ENCODE peak calls at places on chromosomes 3 and 15, in nine cellular contexts. A is activated CD4-positive, alpha-beta memory T cell treated with anti-CD3 and anti-CD28 coated beads, Interleukin-2, amount 10 ng/mL, durations not matched to agents 7 days and 5 days; Z is left ventricle myocardium superior; U is sigmoid colon; J is GM03348; B is Kasumi-1; N is activated naive CD8-positive, alpha-beta T cell treated with anti-CD3 and anti-CD28 coated beads for 36 hours; C is kidney; H is lower lobe of right lung. L is an unnamed sample.

GRCh38 chr15:39692464-39693327 is 89.9 kb downstream of the FSIP1 start:
- DNase-seq in J (no peak), A (no peak), B (no peak), N (no peak), Z (no peak), U (no peak), C (no peak), H (no peak), L (no peak)

GRCh38 chr3:169813757-169814517 is 1.2 kb upstream of the LRRC34 start:
- DNase-seq in J (no peak), U (no peak), N (peak; percentile 82), B (peak; percentile 91), A (peak; percentile 84), C (no peak), H (peak; percentile 65), Z (peak; percentile 38), L (peak; percentile 93)

GRCh38 chr3:12752803-12753202 is 6.3 kb downstream of the TMEM40 start:
- DNase-seq in C (no peak), A (no peak), B (no peak), H (no peak), Z (no peak), N (no peak), U (no peak), J (peak; percentile 18), L (no peak)

GRCh38 chr3:57048052-57048671 is 12.3 kb upstream of the SPATA12 start:
- DNase-seq in H (no peak), U (peak; percentile 78), A (no peak), Z (no peak), N (no peak), J (peak; percentile 87), C (no peak), B (peak; percentile 57), L (peak; percentile 44)

GRCh38 chr3:13524979-13525669 is 23.8 kb upstream of the FBLN2 start:
- DNase-seq in N (no peak), Z (no peak), B (no peak), U (no peak), J (no peak), H (no peak), A (no peak), C (no peak), L (no peak)

GRCh38 chr3:44223274-44223673 is 18.4 kb upstream of the TOPAZ1 start:
- DNase-seq in A (no peak), Z (no peak), C (no peak), U (no peak), H (no peak), N (no peak), J (no peak), B (no peak), L (no peak)

GRCh38 chr3:42535981-42536784 is 33.7 kb downstream of the VIPR1 start:
- DNase-seq in J (peak; percentile 48), C (no peak), N (peak; percentile 35), H (no peak), Z (peak; percentile 57), A (peak; percentile 56), B (peak; percentile 82), U (no peak), L (peak; percentile 69)

GRCh38 chr3:16402451-16402850 is 111.0 kb downstream of the RFTN1 start:
- DNase-seq in U (no peak), H (no peak), A (no peak), B (no peak), Z (no peak), C (no peak), N (no peak), J (peak; percentile 49), L (no peak)

GRCh38 chr3:138381950-138382715 is 33.8 kb downstream of the MRAS start:
- DNase-seq in C (peak; percentile 93), B (no peak), N (no peak), J (peak; percentile 82), A (no peak), Z (peak; percentile 82), U (peak; percentile 88), H (peak; percentile 82), L (no peak)

GRCh38 chr15:90149609-90150340 is 47.5 kb upstream of the IDH2 start:
- DNase-seq in Z (no peak), J (no peak), C (no peak), U (no peak), N (no peak), A (no peak), B (no peak), H (no peak), L (no peak)

GRCh38 chr3:56303508-56303907 is 164.8 kb downstream of the ERC2 start:
- DNase-seq in B (peak; percentile 51), J (peak; percentile 26), A (peak; percentile 20), U (no peak), N (peak; percentile 22), Z (peak; percentile 26), C (no peak), H (no peak), L (no peak)

GRCh38 chr3:170813261-170813660 is 56.7 kb downstream of the RPL22L1 start:
- DNase-seq in J (no peak), N (no peak), Z (no peak), H (no peak), B (no peak), C (no peak), A (no peak), U (no peak), L (no peak)

GRCh38 chr3:22322861-22323260 is 571.9 kb upstream of the ZNF385D start:
- DNase-seq in U (no peak), A (no peak), J (no peak), N (no peak), B (no peak), Z (no peak), H (no peak), C (no peak), L (no peak)

GRCh38 chr3:141275032-141275422 is 43.4 kb downstream of the PXYLP1 start:
- DNase-seq in B (no peak), C (no peak), A (peak; percentile 51), H (no peak), J (peak; percentile 55), N (no peak), U (no peak), Z (no peak), L (no peak)

GRCh38 chr15:73926191-73927002 is at the start of gene LOXL1:
- DNase-seq in H (peak; percentile 66), C (peak; percentile 92), U (peak; percentile 90), A (no peak), N (no peak), J (peak; percentile 95), Z (peak; percentile 86), B (no peak), L (peak; percentile 85)

GRCh38 chr3:197030379-197031314 is 1.0 kb upstream of the MELTF start:
- DNase-seq in U (no peak), C (no peak), H (no peak), N (no peak), Z (no peak), B (no peak), A (no peak), J (peak; percentile 8), L (no peak)

GRCh38 chr15:91200101-91200754 is 100.2 kb downstream of the SV2B start:
- DNase-seq in N (no peak), B (no peak), U (no peak), J (no peak), A (no peak), C (no peak), Z (no peak), H (no peak), L (no peak)

GRCh38 chr15:83207622-83208356 is at the start of gene HDGFL3:
- DNase-seq in H (peak; percentile 71), J (peak; percentile 80), C (peak; percentile 89), N (peak; percentile 57), B (no peak), A (peak; percentile 28), U (peak; percentile 81), Z (peak; percentile 75), L (peak; percentile 78)

GRCh38 chr3:20105513-20106280 is 65.5 kb downstream of the KAT2B start:
- DNase-seq in A (no peak), B (no peak), H (no peak), U (no peak), J (no peak), C (peak; percentile 64), N (no peak), Z (no peak), L (no peak)

GRCh38 chr3:33001889-33002288 is 50.4 kb downstream of the CCR4 start:
- DNase-seq in B (no peak), H (no peak), N (peak; percentile 42), Z (no peak), J (no peak), U (no peak), C (no peak), A (no peak), L (no peak)

GRCh38 chr3:131543714-131544113 is 40.9 kb upstream of the MRPL3 start:
- DNase-seq in N (no peak), C (peak; percentile 61), Z (peak; percentile 83), H (no peak), A (no peak), J (peak; percentile 77), B (peak; percentile 11), U (peak; percentile 84), L (peak; percentile 82)

GRCh38 chr3:172635588-172635987 is 75.3 kb downstream of the NCEH1 start:
- DNase-seq in C (no peak), J (no peak), U (no peak), H (no peak), Z (no peak), A (peak; percentile 23), N (no peak), B (no peak), L (no peak)

GRCh38 chr3:119580148-119580760 is 962 bp downstream of the ADPRH start:
- DNase-seq in A (no peak), C (no peak), J (peak; percentile 39), H (peak; percentile 70), Z (peak; percentile 56), B (peak; percentile 50), N (no peak), U (peak; percentile 68), L (peak; percentile 87)

GRCh38 chr15:96351801-96352593 is 21.5 kb downstream of the NR2F2 start:
- DNase-seq in N (no peak), J (no peak), A (no peak), H (no peak), B (no peak), C (peak; percentile 90), Z (no peak), U (no peak), L (peak; percentile 84)

GRCh38 chr3:51712020-51712385 is 5.1 kb downstream of the GRM2 start:
- DNase-seq in B (no peak), U (no peak), N (no peak), Z (no peak), J (no peak), H (no peak), A (no peak), C (peak; percentile 7), L (no peak)

GRCh38 chr3:150254199-150254786 is 153.8 kb upstream of the TSC22D2 start:
- DNase-seq in Z (no peak), C (no peak), A (no peak), B (no peak), J (no peak), U (no peak), N (no peak), H (no peak), L (no peak)

GRCh38 chr3:174101244-174101643 is 703.7 kb downstream of the NLGN1 start:
- DNase-seq in Z (no peak), N (no peak), H (no peak), U (no peak), B (no peak), J (no peak), A (no peak), C (no peak), L (no peak)